ENCODE peak calls at places on chromosomes 4 and X, in five cellular contexts. Z, V, N, Y and J are unnamed samples.

GRCh38 chr4:3010998-3011397 is 47.6 kb downstream of the GRK4 start:
- DNase-seq in Z (no peak), V (no peak), N (peak), Y (no peak), J (no peak)

GRCh38 chrX:47877327-47877726 is 40.6 kb downstream of the ZNF81 start:
- DNase-seq in Z (no peak), V (no peak), N (no peak), Y (no peak), J (no peak)

GRCh38 chr4:148770848-148771247 is 328.6 kb upstream of the NR3C2 start:
- DNase-seq in Z (no peak), V (no peak), N (peak), Y (no peak), J (no peak)

GRCh38 chrX:18668059-18668458 is 3.8 kb downstream of the RS1 start:
- DNase-seq in Z (no peak), V (no peak), N (no peak), Y (no peak), J (no peak)

GRCh38 chr4:187478292-187479205 is 517.0 kb upstream of the ZFP42 start:
- DNase-seq in Z (no peak), V (no peak), N (peak), Y (no peak), J (no peak)

GRCh38 chr4:124810814-124811213 is 98.3 kb upstream of the ANKRD50 start:
- DNase-seq in Z (no peak), V (no peak), N (no peak), Y (no peak), J (no peak)

GRCh38 chrX:120251471-120252011 is 929 bp downstream of the ZBTB33 start:
- DNase-seq in Z (peak), V (no peak), N (peak), Y (peak), J (no peak)

GRCh38 chr4:7425171-7425570 is 9.6 kb downstream of the PSAPL1 start:
- DNase-seq in Z (no peak), V (peak), N (no peak), Y (no peak), J (no peak)

GRCh38 chr4:8283631-8284121 is 14.1 kb downstream of the HTRA3 start:
- DNase-seq in Z (no peak), V (peak), N (no peak), Y (no peak), J (no peak)

GRCh38 chrX:106707771-106708454 is 18.6 kb upstream of the RNF128 start:
- DNase-seq in Z (no peak), V (no peak), N (peak), Y (no peak), J (no peak)